ENCODE peak calls at places on chromosomes 4 and X, in nine cellular contexts. J, D, Y, Q, G, M, N, B and I are unnamed samples.
A peak's percentile ranks its signal among the peaks of the same experiment; 100 is the strongest.

GRCh38 chr4:78179188-78179587 is 122.1 kb downstream of the FRAS1 start:
- DNase-seq in J (no peak), N (no peak), M (no peak), B (no peak), Y (no peak), Q (no peak), D (no peak), G (no peak), I (no peak)

GRCh38 chr4:39484582-39485272 is 25.9 kb downstream of the LIAS start:
- DNase-seq in D (no peak), N (no peak), G (no peak), Q (no peak), B (no peak), Y (no peak), M (no peak), J (no peak), I (no peak)

GRCh38 chr4:128831526-128832252 is 22.2 kb downstream of the JADE1 start:
- DNase-seq in N (no peak), Q (no peak), Y (no peak), M (peak; percentile 41), B (no peak), J (no peak), G (peak; percentile 1), D (no peak), I (no peak)

GRCh38 chr4:83558693-83559092 is 22.8 kb downstream of the GPAT3 start:
- DNase-seq in N (no peak), B (no peak), G (no peak), D (no peak), J (no peak), Q (no peak), M (no peak), Y (no peak), I (no peak)

GRCh38 chrX:8749697-8750096 is 17.8 kb upstream of the ANOS1 start:
- DNase-seq in Q (no peak), D (no peak), B (no peak), J (no peak), G (no peak), Y (no peak), M (no peak), N (no peak), I (no peak)

GRCh38 chr4:86291180-86291579 is 68.7 kb downstream of the MAPK10 start:
- DNase-seq in D (no peak), J (no peak), B (no peak), N (no peak), Q (no peak), G (no peak), M (no peak), Y (no peak), I (no peak)

GRCh38 chrX:136452614-136453013 is 35.1 kb upstream of the BRS3 start:
- DNase-seq in Y (no peak), J (no peak), G (no peak), N (no peak), D (no peak), Q (no peak), B (no peak), M (no peak), I (no peak)

GRCh38 chr4:174538123-174538875 is 16.0 kb upstream of the HPGD start:
- DNase-seq in Y (no peak), Q (no peak), N (no peak), G (no peak), M (peak; percentile 29), D (no peak), B (no peak), J (no peak), I (no peak)

GRCh38 chr4:7358100-7358735 is 76.5 kb downstream of the PSAPL1 start:
- DNase-seq in N (no peak), B (no peak), G (peak; percentile 64), M (peak; percentile 73), Q (peak; percentile 31), J (no peak), Y (peak; percentile 42), D (no peak), I (no peak)

GRCh38 chr4:16843831-16844508 is 54.5 kb downstream of the LDB2 start:
- DNase-seq in G (no peak), N (no peak), D (no peak), J (no peak), B (no peak), Q (no peak), Y (no peak), M (no peak), I (no peak)

GRCh38 chr4:122921300-122921699 is 1.1 kb downstream of the NUDT6 start:
- DNase-seq in B (no peak), N (no peak), G (no peak), J (no peak), D (no peak), Q (no peak), Y (no peak), M (no peak), I (no peak)

GRCh38 chr4:122922877-122923511 is 597 bp upstream of the NUDT6 start:
- DNase-seq in Y (peak; percentile 73), M (peak; percentile 87), N (peak; percentile 80), D (peak; percentile 94), B (peak; percentile 88), Q (peak; percentile 83), G (peak; percentile 83), J (peak; percentile 74), I (peak; percentile 85)

GRCh38 chr4:122917731-122918130 is 4.7 kb downstream of the NUDT6 start:
- DNase-seq in B (no peak), G (no peak), J (no peak), D (no peak), Q (no peak), Y (no peak), N (no peak), M (peak; percentile 15), I (no peak)

GRCh38 chr4:122920473-122920872 is 1.9 kb downstream of the NUDT6 start:
- DNase-seq in Q (no peak), M (peak; percentile 63), J (no peak), N (no peak), Y (no peak), G (no peak), B (no peak), D (no peak), I (no peak)

DNA sequence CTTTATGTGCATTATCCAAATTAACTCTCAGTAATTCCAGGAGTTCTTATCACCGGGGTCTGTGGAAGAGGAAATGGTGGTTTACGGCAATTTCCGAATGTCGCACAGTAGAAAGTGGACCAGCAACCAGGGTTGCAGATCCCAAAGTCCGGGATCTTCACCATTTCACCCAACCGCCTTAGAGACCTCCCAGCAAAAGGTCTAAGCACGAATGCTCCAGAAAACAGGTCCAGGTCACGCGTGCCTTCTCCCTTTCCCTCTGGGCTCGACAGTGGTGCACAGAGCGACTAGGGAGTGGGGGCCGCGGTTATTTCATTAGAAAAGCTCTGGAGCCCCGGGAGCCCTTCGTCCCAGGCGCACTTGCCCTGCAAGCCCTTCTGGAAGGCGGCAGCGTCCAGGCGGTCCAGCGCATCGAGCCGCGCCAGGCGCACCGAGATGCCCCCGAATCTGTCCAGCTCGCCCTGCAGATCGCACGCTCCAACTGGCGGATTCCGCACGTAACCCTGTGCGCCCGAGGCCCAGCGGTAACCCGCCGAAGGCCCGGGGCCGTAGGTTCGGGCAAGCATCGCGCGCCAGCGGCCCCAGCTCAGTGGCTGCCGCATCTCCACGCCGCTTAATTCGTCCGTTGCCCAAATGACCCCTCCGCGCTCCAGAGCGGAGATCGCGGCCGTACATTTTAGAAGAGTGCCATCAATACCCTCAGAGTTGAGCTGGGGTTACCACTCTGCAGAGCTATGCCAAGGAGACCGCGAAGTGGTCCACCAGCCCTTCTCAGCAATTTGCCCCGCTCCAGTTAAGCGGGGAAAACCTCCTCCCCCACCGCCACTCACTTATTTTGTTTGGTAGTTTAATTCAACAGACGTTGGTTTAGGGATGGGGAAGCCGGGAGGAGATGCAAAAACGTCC is at the start of gene NUDT6:
- DNase-seq in Y (no peak), Q (peak; percentile 57), M (peak; percentile 74), G (peak; percentile 52), N (peak; percentile 58), J (peak; percentile 54), D (peak; percentile 71), B (peak; percentile 61), I (peak; percentile 35)
- TF ChIP-seq POLR2A in Y (no peak), Q (no peak), M (peak; percentile 29), G (no peak), N (no peak), J (no peak), D (no peak), B (no peak), I (no peak)

DNA sequence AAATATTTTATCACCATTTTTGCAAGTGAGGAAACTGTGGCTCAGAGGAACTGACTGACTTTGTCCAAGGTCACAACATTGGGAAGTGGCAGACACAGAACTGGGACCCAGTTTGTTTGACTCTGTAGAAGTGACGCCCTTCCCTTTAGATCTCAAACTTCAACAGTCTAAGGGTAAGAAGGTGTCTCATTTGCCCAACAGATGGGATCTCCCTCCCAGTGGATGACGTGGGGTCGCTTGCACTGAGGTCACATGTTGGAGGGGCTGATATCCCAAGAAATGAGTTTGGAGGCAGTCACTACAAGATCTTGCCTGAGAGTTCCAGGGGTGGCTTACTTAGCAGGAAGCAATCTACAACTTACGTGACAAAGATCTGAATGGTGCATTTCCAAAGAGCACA is 172.5 kb upstream of the GPC4 start:
- DNase-seq in G (no peak), D (no peak), Q (no peak), B (no peak), M (no peak), N (no peak), J (no peak), Y (no peak), I (no peak)
- H3K4me3 ChIP-seq in G (no peak overlapping the region), D (no peak overlapping the region), Q (no peak overlapping the region), B (no peak overlapping the region), M (no peak overlapping the region), N (no peak overlapping the region), J (no peak overlapping the region), Y (no peak overlapping the region), I (no peak overlapping the region)

DNA sequence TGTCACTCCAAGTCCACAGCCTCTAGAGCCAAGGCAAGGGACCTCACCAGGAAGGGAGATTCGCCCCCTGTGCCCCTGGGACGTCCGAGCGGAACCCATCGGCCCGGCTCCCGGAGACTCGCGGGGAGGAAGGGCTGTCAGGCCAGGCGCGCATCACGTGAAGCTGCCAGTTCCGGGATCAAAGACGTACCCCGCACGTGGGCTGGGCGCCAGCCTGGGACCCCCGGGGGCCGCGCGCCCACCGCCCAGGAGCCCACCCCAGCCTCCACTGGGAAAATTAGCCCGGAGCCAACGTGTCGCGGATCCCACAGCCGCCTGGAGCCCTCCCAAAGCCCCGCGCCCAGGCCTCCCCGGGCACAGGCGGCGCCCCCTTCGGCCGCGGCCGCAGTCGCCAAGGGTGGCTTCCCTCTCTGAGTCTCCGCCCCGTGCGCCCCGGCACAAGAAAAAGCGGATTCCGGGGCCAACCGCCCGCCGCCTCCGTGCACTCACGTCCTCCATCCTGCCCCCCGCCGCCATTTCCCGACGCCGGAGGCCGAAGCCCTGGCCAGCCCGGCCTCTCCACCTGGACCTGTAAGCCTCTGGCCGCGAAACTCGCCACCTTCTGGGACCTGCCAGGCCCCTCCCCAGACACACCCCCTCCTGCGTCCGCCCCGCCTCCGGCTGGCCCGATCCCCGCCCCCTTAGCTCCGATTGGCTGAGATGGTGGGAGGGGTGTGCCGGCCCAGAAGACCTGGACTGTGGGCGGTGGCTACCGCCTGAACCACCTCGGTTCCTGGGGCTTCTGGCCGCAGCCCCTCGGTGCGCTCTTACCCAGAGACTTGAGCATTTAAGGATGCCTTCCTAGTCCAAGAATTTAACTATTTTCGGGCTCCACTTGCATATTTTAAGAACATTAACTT is at the start of gene TMEM192:
- DNase-seq in Q (peak; percentile 95), B (peak; percentile 96), J (peak; percentile 95), G (peak; percentile 95), M (peak; percentile 90), D (peak; percentile 96), N (peak; percentile 92), Y (peak; percentile 83), I (peak; percentile 93)
- TF ChIP-seq POLR2A in Q (no peak), B (peak; percentile 83), J (peak; percentile 79), G (peak; percentile 42), M (no peak), D (peak; percentile 56), N (peak; percentile 91), Y (no peak), I (no peak)

GRCh38 chr4:8731364-8731763 is 138.8 kb downstream of the CPZ start:
- DNase-seq in D (peak; percentile 25), N (no peak), Q (no peak), G (no peak), Y (no peak), J (peak; percentile 38), M (no peak), B (peak; percentile 5), I (no peak)
- H3K4me3 ChIP-seq in D (no peak overlapping the region), N (no peak overlapping the region), Q (no peak overlapping the region), G (no peak overlapping the region), Y (no peak overlapping the region), J (no peak overlapping the region), M (no peak overlapping the region), B (no peak overlapping the region), I (no peak overlapping the region)